ENCODE peak calls at places on chromosomes 4 and X, in four cellular contexts. L is WTC11, Z is K562, D is HepG2. O is an unnamed sample.

GRCh38 chr4:71052034-71052433 is 58.6 kb downstream of the DCK start:
- DNase-seq in L (no peak), Z (no peak), D (no peak), O (no peak)

GRCh38 chrX:20521245-20521644 is 254.5 kb upstream of the RPS6KA3 start:
- DNase-seq in L (no peak), Z (no peak), D (no peak), O (no peak)

GRCh38 chr4:132015321-132015720 is 1133.8 kb upstream of the PCDH10 start:
- DNase-seq in L (no peak), Z (no peak), D (no peak), O (no peak)

GRCh38 chrX:145190801-145191389 is 56.4 kb upstream of the SPANXN1 start:
- DNase-seq in L (no peak), Z (peak; percentile 1), D (peak; percentile 0), O (no peak)

GRCh38 chr4:182318256-182318655 is 75.1 kb downstream of the TENM3 start:
- DNase-seq in L (no peak), Z (no peak), D (no peak), O (no peak)

GRCh38 chr4:157204634-157205244 is 15.8 kb upstream of the GRIA2 start:
- DNase-seq in L (peak; percentile 81), Z (peak; percentile 63), D (peak; percentile 24), O (no peak)

GRCh38 chr4:8547108-8547911 is 32.9 kb upstream of the GPR78 start:
- DNase-seq in L (peak; percentile 36), Z (peak; percentile 82), D (peak; percentile 12), O (no peak)

GRCh38 chr4:878796-879729 is 53.1 kb downstream of the GAK start:
- DNase-seq in L (no peak), Z (no peak), D (no peak), O (no peak)

GRCh38 chr4:40212674-40213504 is 16.1 kb downstream of the RHOH start:
- DNase-seq in L (no peak), Z (no peak), D (no peak), O (no peak)

GRCh38 chrX:49877397-49878101 is 1.7 kb upstream of the USP27X start:
- DNase-seq in L (no peak), Z (no peak), D (peak; percentile 94), O (no peak)

GRCh38 chr4:145937990-145938611 is 522 bp downstream of the ZNF827 start:
- DNase-seq in L (peak; percentile 29), Z (no peak), D (no peak), O (no peak)

GRCh38 chrX:83339724-83340123 is 168.4 kb upstream of the POU3F4 start:
- DNase-seq in L (no peak), Z (no peak), D (no peak), O (no peak)

GRCh38 chrX:24513416-24513815 is 48.3 kb downstream of the PDK3 start:
- DNase-seq in L (no peak), Z (no peak), D (no peak), O (peak; percentile 63)

GRCh38 chr4:183284965-183285364 is 35.1 kb downstream of the CLDN22 start:
- DNase-seq in L (no peak), Z (no peak), D (no peak), O (no peak)

GRCh38 chr4:42492977-42493376 is 95.7 kb downstream of the SHISA3 start:
- DNase-seq in L (no peak), Z (no peak), D (peak; percentile 22), O (no peak)

GRCh38 chr4:5033266-5033945 is 14.1 kb upstream of the CYTL1 start:
- DNase-seq in L (no peak), Z (no peak), D (no peak), O (no peak)

GRCh38 chr4:100188829-100189228 is 1.4 kb downstream of the DDIT4L start:
- DNase-seq in L (no peak), Z (no peak), D (no peak), O (no peak)

GRCh38 chrX:108993909-108994308 is 257.5 kb upstream of the IRS4 start:
- DNase-seq in L (no peak), Z (no peak), D (no peak), O (no peak)

GRCh38 chr4:42531631-42532030 is 125.3 kb downstream of the ATP8A1 start:
- DNase-seq in L (no peak), Z (no peak), D (no peak), O (no peak)

GRCh38 chr4:102627831-102628523 is 126.8 kb downstream of the NFKB1 start:
- DNase-seq in L (no peak), Z (peak; percentile 54), D (no peak), O (no peak)

GRCh38 chr4:71130827-71131603 is 137.6 kb downstream of the DCK start:
- DNase-seq in L (no peak), Z (no peak), D (no peak), O (no peak)

GRCh38 chr4:99090511-99090910 is 1.9 kb upstream of the ADH5 start:
- DNase-seq in L (no peak), Z (no peak), D (no peak), O (no peak)

GRCh38 chr4:89586864-89587263 is 250.1 kb downstream of the SNCA start:
- DNase-seq in L (no peak), Z (no peak), D (no peak), O (no peak)

GRCh38 chr4:76850010-76850441 is 47.9 kb downstream of the SOWAHB start:
- DNase-seq in L (no peak), Z (no peak), D (peak; percentile 62), O (no peak)

GRCh38 chr4:121696140-121696640 is 590 bp downstream of the ANXA5 start:
- DNase-seq in L (peak; percentile 57), Z (peak; percentile 60), D (peak; percentile 39), O (no peak)

GRCh38 chr4:87985097-87985886 is 9.8 kb downstream of the SPP1 start:
- DNase-seq in L (peak; percentile 74), Z (no peak), D (peak; percentile 70), O (no peak)

GRCh38 chr4:67020079-67020807 is 525.1 kb downstream of the CENPC start:
- DNase-seq in L (no peak), Z (no peak), D (no peak), O (no peak)

GRCh38 chrX:101658661-101659477 is 781 bp downstream of the ARMCX2 start:
- DNase-seq in L (peak; percentile 79), Z (peak; percentile 62), D (no peak), O (no peak)

GRCh38 chrX:130826249-130826648 is 76.8 kb downstream of the ENOX2 start:
- DNase-seq in L (no peak), Z (no peak), D (no peak), O (no peak)

GRCh38 chr4:181968371-181968770 is 274.8 kb upstream of the TENM3 start:
- DNase-seq in L (no peak), Z (no peak), D (no peak), O (no peak)

GRCh38 chr4:107818301-107818910 is 6.3 kb upstream of the SGMS2 start:
- DNase-seq in L (no peak), Z (no peak), D (no peak), O (no peak)

GRCh38 chr4:104447346-104447745 is 47.3 kb downstream of the CXXC4 start:
- DNase-seq in L (no peak), Z (no peak), D (no peak), O (no peak)

GRCh38 chr4:27429260-27429970 is 568.8 kb downstream of the STIM2 start:
- DNase-seq in L (no peak), Z (no peak), D (no peak), O (no peak)

GRCh38 chrX:139202742-139203410 is 327.7 kb upstream of the F9 start:
- DNase-seq in L (peak; percentile 22), Z (no peak), D (no peak), O (no peak)

GRCh38 chr4:106261980-106262379 is 54.0 kb downstream of the TBCK start:
- DNase-seq in L (no peak), Z (no peak), D (no peak), O (no peak)
- TF ChIP-seq ETV6 in L (no peak), Z (no peak), D (no peak), O (no peak)

DNA sequence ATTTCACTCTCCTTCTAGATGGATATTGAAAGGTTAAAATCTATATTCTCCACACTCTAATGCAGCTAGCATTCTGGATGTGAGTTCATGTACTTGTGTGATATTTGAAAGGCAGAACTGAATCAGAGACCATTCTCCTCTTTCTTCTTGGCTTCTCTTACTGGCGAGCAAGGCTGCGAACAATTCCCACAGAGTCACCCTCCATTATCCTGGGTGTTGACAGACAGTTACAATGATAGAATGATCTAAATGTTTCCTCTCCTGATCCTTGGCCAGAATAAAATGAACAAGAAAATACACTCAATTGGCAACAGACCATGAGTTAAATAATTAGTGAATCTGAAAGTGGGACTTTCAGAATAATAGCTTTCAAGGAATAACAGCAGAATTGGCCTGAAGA is 342.8 kb downstream of the RAPGEF2 start:
- DNase-seq in L (no peak), Z (no peak), D (no peak), O (no peak)
- TF ChIP-seq ETV6 in L (no peak), Z (no peak), D (no peak), O (no peak)

DNA sequence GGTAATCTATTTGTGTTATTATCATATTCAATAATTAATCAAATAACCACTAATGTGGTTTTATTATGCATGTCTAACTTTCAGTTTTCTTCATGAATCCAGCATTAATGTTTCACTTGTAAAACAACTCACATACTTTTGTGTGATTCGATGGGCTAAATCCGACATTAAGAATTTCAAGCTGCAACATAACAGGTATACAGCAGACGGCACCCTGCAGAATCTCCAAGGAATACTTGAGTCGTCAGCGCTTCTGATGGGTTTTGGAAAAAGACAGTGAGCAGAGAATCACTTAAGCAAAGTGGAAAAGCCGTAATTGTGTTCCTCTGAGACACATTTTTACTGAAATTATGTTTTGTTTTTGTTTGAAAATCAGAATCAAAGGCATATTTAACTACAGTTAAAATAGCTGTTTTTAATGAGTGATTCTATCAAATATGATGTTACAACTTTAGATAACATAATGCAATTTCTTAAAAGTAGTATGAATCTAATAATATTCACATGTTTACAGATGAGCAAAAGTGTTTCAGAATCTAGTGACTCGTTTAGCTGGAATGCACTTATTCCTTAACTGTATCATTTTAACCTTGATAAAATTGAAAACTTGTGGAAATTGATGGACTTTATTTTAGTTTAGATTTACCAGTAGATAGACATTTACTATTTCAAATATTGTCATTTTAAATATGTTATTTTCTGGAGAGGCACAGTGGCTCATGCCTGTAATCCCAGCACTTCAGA is 514.8 kb downstream of the CCSER1 start:
- DNase-seq in L (no peak), Z (no peak), D (no peak), O (no peak)
- TF ChIP-seq ETV6 in L (no peak), Z (no peak), D (no peak), O (no peak)

GRCh38 chrX:137212078-137212632 is 178.4 kb upstream of the GPR101 start:
- DNase-seq in L (no peak), Z (no peak), D (no peak), O (no peak)
- TF ChIP-seq ETV6 in L (no peak), Z (no peak), D (no peak), O (no peak)

GRCh38 chr4:85595098-85595775 is 120.3 kb downstream of the ARHGAP24 start:
- DNase-seq in L (no peak), Z (no peak), D (no peak), O (no peak)

GRCh38 chr4:85591361-85592098 is 116.6 kb downstream of the ARHGAP24 start:
- DNase-seq in L (no peak), Z (no peak), D (no peak), O (no peak)

GRCh38 chr4:85600501-85600900 is 125.6 kb downstream of the ARHGAP24 start:
- DNase-seq in L (no peak), Z (no peak), D (no peak), O (no peak)

GRCh38 chr4:85598936-85599335 is 124.0 kb downstream of the ARHGAP24 start:
- DNase-seq in L (no peak), Z (no peak), D (no peak), O (no peak)

GRCh38 chr4:85595796-85596559 is 121.0 kb downstream of the ARHGAP24 start:
- DNase-seq in L (no peak), Z (no peak), D (no peak), O (no peak)
- TF ChIP-seq ETV6 in L (no peak), Z (no peak), D (no peak), O (no peak)